ENCODE peak calls at places on chromosomes 12 and 14, in seven cellular contexts. Q is fibroblast of lung, B is uterus, V is adrenal gland, D is astrocyte, L is dorsolateral prefrontal cortex, I is body of pancreas. O is an unnamed sample.
A peak's percentile ranks its signal among the peaks of the same experiment; 100 is the strongest.

GRCh38 chr12:63179224-63179623 is 28.2 kb upstream of the AVPR1A start:
- DNase-seq in Q (no peak), B (no peak), V (no peak), D (no peak), L (no peak), I (no peak), O (no peak)

GRCh38 chr12:32756476-32757158 is 920 bp upstream of the YARS2 start:
- DNase-seq in Q (no peak), B (no peak), V (no peak), D (no peak), L (no peak), I (no peak), O (no peak)

GRCh38 chr12:49705479-49706267 is 1.5 kb downstream of the FMNL3 start:
- DNase-seq in Q (peak; percentile 85), B (no peak), V (peak; percentile 33), D (peak; percentile 75), L (no peak), I (peak; percentile 9), O (peak; percentile 41)

GRCh38 chr12:39619660-39620433 is at the start of gene ABCD2:
- DNase-seq in Q (peak; percentile 86), B (peak; percentile 82), V (peak; percentile 84), D (peak; percentile 83), L (peak; percentile 83), I (peak; percentile 51), O (peak; percentile 46)

GRCh38 chr12:5716991-5717390 is 228.1 kb downstream of the ANO2 start:
- DNase-seq in Q (no peak), B (no peak), V (no peak), D (no peak), L (no peak), I (no peak), O (no peak)

GRCh38 chr14:72830786-72831583 is 62.9 kb downstream of the DPF3 start:
- DNase-seq in Q (no peak), B (peak; percentile 15), V (peak; percentile 21), D (no peak), L (no peak), I (peak; percentile 31), O (no peak)

GRCh38 chr14:103028772-103029171 is 28.6 kb downstream of the CDC42BPB start:
- DNase-seq in Q (no peak), B (no peak), V (no peak), D (no peak), L (no peak), I (no peak), O (no peak)

GRCh38 chr14:62099091-62099490 is 336.9 kb downstream of the SNAPC1 start:
- DNase-seq in Q (no peak), B (no peak), V (no peak), D (no peak), L (no peak), I (no peak), O (no peak)

GRCh38 chr14:94936901-94937321 is 167.0 kb upstream of the GSC start:
- DNase-seq in Q (no peak), B (peak; percentile 64), V (peak; percentile 57), D (no peak), L (peak; percentile 36), I (peak; percentile 68), O (no peak)

GRCh38 chr12:132618683-132619043 is at the start of gene P2RX2:
- DNase-seq in Q (no peak), B (no peak), V (no peak), D (no peak), L (no peak), I (peak; percentile 23), O (no peak)

GRCh38 chr14:77485256-77485655 is 13.4 kb downstream of the ISM2 start:
- DNase-seq in Q (peak; percentile 5), B (no peak), V (peak; percentile 65), D (no peak), L (no peak), I (no peak), O (no peak)

GRCh38 chr12:116591608-116592115 is 32.5 kb downstream of the MAP1LC3B2 start:
- DNase-seq in Q (peak; percentile 52), B (no peak), V (no peak), D (peak; percentile 35), L (no peak), I (no peak), O (no peak)

GRCh38 chr12:109179927-109180326 is 63.5 kb downstream of the ACACB start:
- DNase-seq in Q (no peak), B (no peak), V (no peak), D (no peak), L (no peak), I (no peak), O (no peak)

GRCh38 chr12:106956048-106956935 is 585 bp downstream of the TMEM263 start:
- DNase-seq in Q (peak; percentile 93), B (peak; percentile 76), V (peak; percentile 74), D (peak; percentile 90), L (peak; percentile 47), I (peak; percentile 83), O (peak; percentile 25)

GRCh38 chr12:3453947-3454675 is 36.9 kb upstream of the PRMT8 start:
- DNase-seq in Q (peak; percentile 84), B (no peak), V (peak; percentile 3), D (peak; percentile 77), L (no peak), I (no peak), O (no peak)

GRCh38 chr12:116551952-116552749 is 7.0 kb upstream of the MAP1LC3B2 start:
- DNase-seq in Q (peak; percentile 65), B (no peak), V (no peak), D (peak; percentile 55), L (peak; percentile 60), I (no peak), O (no peak)

GRCh38 chr12:49342914-49343731 is 3.6 kb upstream of the DNAJC22 start:
- DNase-seq in Q (no peak), B (no peak), V (no peak), D (no peak), L (no peak), I (no peak), O (no peak)

GRCh38 chr14:96792003-96792402 is 5.2 kb upstream of the VRK1 start:
- DNase-seq in Q (peak; percentile 93), B (no peak), V (peak; percentile 75), D (peak; percentile 93), L (no peak), I (no peak), O (no peak)

GRCh38 chr12:857611-858010 is 91.9 kb downstream of the RAD52 start:
- DNase-seq in Q (peak; percentile 82), B (peak; percentile 44), V (peak; percentile 25), D (peak; percentile 76), L (peak; percentile 65), I (no peak), O (no peak)

GRCh38 chr12:22729898-22730443 is 105.0 kb downstream of the ETNK1 start:
- DNase-seq in Q (peak; percentile 93), B (no peak), V (no peak), D (peak; percentile 92), L (no peak), I (no peak), O (no peak)

GRCh38 chr12:31950088-31950487 is 9.1 kb upstream of the RESF1 start:
- DNase-seq in Q (no peak), B (no peak), V (no peak), D (no peak), L (no peak), I (no peak), O (no peak)

GRCh38 chr12:109523071-109523470 is 45.6 kb downstream of the UBE3B start:
- DNase-seq in Q (no peak), B (no peak), V (no peak), D (no peak), L (no peak), I (no peak), O (no peak)

GRCh38 chr12:32896438-32897275 is at the start of gene PKP2:
- DNase-seq in Q (peak; percentile 22), B (peak; percentile 28), V (peak; percentile 18), D (no peak), L (no peak), I (peak; percentile 92), O (peak; percentile 16)

GRCh38 chr12:86496595-86496994 is 240.4 kb upstream of the MGAT4C start:
- DNase-seq in Q (no peak), B (no peak), V (no peak), D (no peak), L (no peak), I (no peak), O (no peak)

GRCh38 chr12:56521209-56521589 is 421 bp upstream of the RBMS2 start:
- DNase-seq in Q (no peak), B (peak; percentile 31), V (peak; percentile 27), D (no peak), L (no peak), I (no peak), O (no peak)

GRCh38 chr12:24848941-24849477 is 99.9 kb downstream of the BCAT1 start:
- DNase-seq in Q (no peak), B (no peak), V (no peak), D (no peak), L (no peak), I (peak; percentile 89), O (no peak)
- TF ChIP-seq CTCF in Q (no peak), B (no peak), V (no peak), D (no peak), L (no peak), I (no peak), O (no peak)

DNA sequence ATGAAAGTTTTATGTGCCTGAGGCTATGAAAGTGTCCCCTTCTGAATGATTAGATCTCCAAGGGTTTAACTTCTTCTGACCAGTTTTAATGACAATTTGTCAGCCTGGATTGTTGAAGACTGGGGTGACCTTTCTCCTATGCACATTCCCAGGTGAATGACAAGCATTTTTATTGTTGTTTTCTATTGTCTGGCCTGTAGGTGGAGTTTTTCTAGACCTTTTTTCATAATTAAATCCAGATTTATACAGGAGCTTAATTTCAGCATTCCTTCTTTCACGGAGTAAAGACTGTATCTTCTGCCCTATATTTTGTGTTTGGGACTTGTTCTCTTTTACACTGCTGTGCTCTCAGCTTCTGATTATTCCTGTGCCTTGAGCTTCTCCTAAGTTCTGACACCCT is 125.0 kb upstream of the FAR2 start:
- DNase-seq in Q (no peak), B (no peak), V (no peak), D (no peak), L (no peak), I (no peak), O (no peak)
- TF ChIP-seq CTCF in Q (no peak), B (no peak), V (no peak), D (peak; percentile 13), L (no peak), I (no peak), O (no peak)

GRCh38 chr12:15982471-15982870 is 71.3 kb downstream of the DERA start:
- DNase-seq in Q (peak; percentile 61), B (no peak), V (no peak), D (peak; percentile 56), L (no peak), I (no peak), O (no peak)
- TF ChIP-seq CTCF in Q (peak; percentile 61), B (peak; percentile 7), V (peak; percentile 33), D (peak; percentile 59), L (peak; percentile 55), I (peak; percentile 26), O (no peak)

GRCh38 chr12:88056571-88056970 is 27.4 kb upstream of the C12orf50 start:
- DNase-seq in Q (no peak), B (no peak), V (no peak), D (no peak), L (no peak), I (no peak), O (no peak)

GRCh38 chr12:88057994-88058718 is 29.0 kb upstream of the C12orf50 start:
- DNase-seq in Q (no peak), B (no peak), V (no peak), D (no peak), L (peak; percentile 71), I (no peak), O (no peak)

DNA sequence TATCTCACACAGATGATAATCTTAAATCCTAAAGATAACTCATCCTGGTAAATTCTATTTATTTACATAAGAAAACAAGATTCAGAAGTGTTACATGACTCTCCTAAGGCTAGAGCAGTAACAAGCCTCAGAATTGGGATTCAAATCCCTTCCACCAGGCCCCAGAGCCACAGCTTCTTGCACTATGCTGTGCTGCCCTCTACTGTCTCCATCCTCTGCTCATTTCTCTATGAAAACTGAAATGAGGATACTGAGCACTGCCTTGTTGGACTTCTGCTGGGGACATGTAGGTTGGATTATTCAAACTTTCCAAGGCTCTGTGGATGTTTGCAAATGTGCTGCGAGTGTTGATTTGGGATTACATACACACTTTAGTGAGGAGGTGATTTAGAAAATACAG is 23.5 kb upstream of the C12orf50 start:
- DNase-seq in Q (peak; percentile 34), B (no peak), V (no peak), D (peak; percentile 12), L (peak; percentile 40), I (peak; percentile 42), O (no peak)
- TF ChIP-seq CTCF in Q (peak; percentile 69), B (no peak), V (peak; percentile 35), D (peak; percentile 27), L (peak; percentile 68), I (no peak), O (no peak)